ENCODE peak calls at places on chromosome 15, in seven cellular contexts. U, P, V, W, C, Z and I are unnamed samples.

GRCh38 chr15:77702211-77702957 is 69.7 kb upstream of the LINGO1 start:
- DNase-seq in U (no peak), P (no peak), V (no peak), W (peak; percentile 26), C (no peak), Z (no peak), I (no peak)

GRCh38 chr15:31457631-31458526 is 131.2 kb downstream of the KLF13 start:
- DNase-seq in U (no peak), P (no peak), V (peak; percentile 23), W (no peak), C (no peak), Z (no peak), I (peak; percentile 27)

GRCh38 chr15:43625086-43625485 is 6.5 kb upstream of the STRC start:
- DNase-seq in U (no peak), P (no peak), V (no peak), W (no peak), C (no peak), Z (no peak), I (no peak)

GRCh38 chr15:100766225-100767001 is 113.2 kb upstream of the ALDH1A3 start:
- DNase-seq in U (no peak), P (no peak), V (no peak), W (no peak), C (no peak), Z (peak; percentile 27), I (no peak)

GRCh38 chr15:34721802-34722795 is 32.7 kb downstream of the GJD2 start:
- DNase-seq in U (peak; percentile 18), P (peak; percentile 74), V (no peak), W (peak; percentile 57), C (peak; percentile 19), Z (peak; percentile 79), I (peak; percentile 67)

GRCh38 chr15:77822631-77823230 is 190.0 kb upstream of the LINGO1 start:
- DNase-seq in U (no peak), P (peak; percentile 34), V (no peak), W (no peak), C (no peak), Z (no peak), I (no peak)

GRCh38 chr15:43187544-43188155 is 2.4 kb downstream of the CCNDBP1 start:
- DNase-seq in U (no peak), P (no peak), V (no peak), W (no peak), C (no peak), Z (no peak), I (no peak)

GRCh38 chr15:37783290-37783689 is 151.2 kb upstream of the TMCO5A start:
- DNase-seq in U (no peak), P (no peak), V (no peak), W (no peak), C (no peak), Z (no peak), I (no peak)

GRCh38 chr15:82532991-82533481 is 7.2 kb downstream of the RPS17 start:
- DNase-seq in U (no peak), P (no peak), V (no peak), W (no peak), C (no peak), Z (peak; percentile 63), I (no peak)

GRCh38 chr15:60528530-60528929 is 49.6 kb upstream of the ICE2 start:
- DNase-seq in U (no peak), P (no peak), V (no peak), W (no peak), C (no peak), Z (no peak), I (no peak)

GRCh38 chr15:43928152-43928551 is 101.3 kb downstream of the WDR76 start:
- DNase-seq in U (no peak), P (no peak), V (no peak), W (no peak), C (no peak), Z (no peak), I (no peak)

GRCh38 chr15:69823223-69823907 is 274.4 kb downstream of the TLE3 start:
- DNase-seq in U (no peak), P (no peak), V (no peak), W (no peak), C (no peak), Z (no peak), I (no peak)

GRCh38 chr15:29151111-29151857 is 118.3 kb downstream of the NSMCE3 start:
- DNase-seq in U (no peak), P (no peak), V (peak; percentile 20), W (no peak), C (no peak), Z (no peak), I (no peak)

GRCh38 chr15:100869151-100869999 is 10.3 kb upstream of the ALDH1A3 start:
- DNase-seq in U (no peak), P (no peak), V (no peak), W (no peak), C (no peak), Z (no peak), I (no peak)

GRCh38 chr15:77852241-77853007 is 219.7 kb upstream of the LINGO1 start:
- DNase-seq in U (no peak), P (no peak), V (no peak), W (peak; percentile 2), C (no peak), Z (peak; percentile 40), I (no peak)

DNA sequence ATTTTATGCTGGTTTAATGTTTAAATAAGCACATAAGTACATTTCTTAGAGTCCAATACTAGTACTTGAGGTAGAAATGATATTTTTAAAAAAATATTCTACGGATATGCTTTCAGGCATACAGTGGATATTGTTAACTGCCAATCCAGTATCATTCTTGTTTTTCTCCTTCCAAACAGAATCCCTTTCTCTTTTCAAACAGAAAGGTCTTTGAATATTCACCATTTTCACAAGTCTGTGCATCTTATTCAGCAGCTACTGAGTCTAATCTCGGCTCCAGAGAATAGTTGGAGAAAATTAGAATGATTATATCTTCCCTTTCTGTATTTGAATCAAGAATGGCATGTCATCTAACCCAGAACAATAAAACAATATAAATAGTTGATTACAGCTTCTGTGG is 174.5 kb downstream of the GOLGA6L6 start:
- DNase-seq in U (no peak), P (no peak), V (no peak), W (no peak), C (no peak), Z (no peak), I (no peak)
- H3K9me3 ChIP-seq in U (no peaks in the 10 kb centered on the region), P (no peaks in the 10 kb centered on the region), V (no peaks in the 10 kb centered on the region), W (no peaks in the 10 kb centered on the region), C (no peaks in the 10 kb centered on the region), Z (no peaks in the 10 kb centered on the region), I (no peaks in the 10 kb centered on the region)

GRCh38 chr15:75738647-75739325 is 26.1 kb upstream of the CSPG4 start:
- DNase-seq in U (peak; percentile 93), P (peak; percentile 96), V (peak; percentile 98), W (peak; percentile 98), C (peak; percentile 96), Z (peak; percentile 98), I (peak; percentile 95)
- TF ChIP-seq POLR2A in U (no peak), P (no peak), V (no peak), W (no peak), C (peak; percentile 37), Z (no peak), I (no peak)

DNA sequence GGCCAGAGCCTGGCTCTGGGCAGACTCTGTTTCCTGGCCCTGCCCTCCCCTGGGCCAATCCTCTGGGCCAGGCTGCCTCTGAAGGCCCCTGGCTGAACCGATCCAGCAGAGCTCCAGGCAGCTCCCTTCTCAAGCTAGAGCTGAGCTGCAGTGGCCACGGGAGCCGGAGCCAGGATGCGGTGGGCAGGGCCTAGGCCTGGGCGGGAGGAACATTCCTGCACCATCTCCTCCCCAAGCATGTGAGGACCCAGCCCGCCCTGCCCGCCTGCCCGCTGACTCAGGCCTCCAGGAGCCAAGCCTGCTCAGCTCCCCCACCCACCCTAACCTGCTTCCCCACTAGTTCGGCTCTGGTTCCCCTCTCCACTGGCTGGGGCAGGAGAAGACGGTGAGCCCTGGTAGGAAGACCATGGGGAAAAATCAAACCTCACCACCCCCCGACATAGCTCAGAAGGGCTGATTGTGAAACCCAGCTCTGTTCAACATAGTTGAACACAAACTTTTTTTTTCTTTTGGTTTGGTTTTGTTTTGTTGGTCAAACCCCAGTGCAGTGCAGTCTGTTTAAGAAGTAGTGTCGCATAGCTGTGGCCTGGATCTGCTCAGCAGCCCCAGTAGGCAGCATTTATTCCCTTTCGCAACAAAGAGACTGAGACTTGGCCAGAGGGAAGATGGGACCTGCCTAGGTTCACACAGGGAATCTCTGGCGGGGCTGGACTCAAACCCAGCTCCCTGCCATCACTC is 13.5 kb downstream of the SNX33 start:
- DNase-seq in U (peak; percentile 76), P (peak; percentile 88), V (peak; percentile 87), W (peak; percentile 61), C (peak; percentile 93), Z (peak; percentile 93), I (peak; percentile 83)
- H3K27ac ChIP-seq in U (peak overlapping the region; percentile 85), P (peak overlapping the region; percentile 72), V (peak overlapping the region; percentile 88), W (peak overlapping the region; percentile 75), C (peak overlapping the region; percentile 83), Z (peak overlapping the region; percentile 81), I (peak overlapping the region; percentile 65)

GRCh38 chr15:95684693-95685115 is 645.8 kb upstream of the NR2F2 start:
- DNase-seq in U (peak; percentile 20), P (no peak), V (no peak), W (no peak), C (no peak), Z (no peak), I (no peak)

GRCh38 chr15:95680693-95681092 is 649.8 kb upstream of the NR2F2 start:
- DNase-seq in U (no peak), P (no peak), V (no peak), W (no peak), C (no peak), Z (no peak), I (no peak)

GRCh38 chr15:95684126-95684525 is 646.4 kb upstream of the NR2F2 start:
- DNase-seq in U (no peak), P (no peak), V (no peak), W (no peak), C (no peak), Z (no peak), I (no peak)

GRCh38 chr15:95679847-95680582 is 650.5 kb upstream of the NR2F2 start:
- DNase-seq in U (no peak), P (no peak), V (no peak), W (no peak), C (no peak), Z (no peak), I (no peak)

DNA sequence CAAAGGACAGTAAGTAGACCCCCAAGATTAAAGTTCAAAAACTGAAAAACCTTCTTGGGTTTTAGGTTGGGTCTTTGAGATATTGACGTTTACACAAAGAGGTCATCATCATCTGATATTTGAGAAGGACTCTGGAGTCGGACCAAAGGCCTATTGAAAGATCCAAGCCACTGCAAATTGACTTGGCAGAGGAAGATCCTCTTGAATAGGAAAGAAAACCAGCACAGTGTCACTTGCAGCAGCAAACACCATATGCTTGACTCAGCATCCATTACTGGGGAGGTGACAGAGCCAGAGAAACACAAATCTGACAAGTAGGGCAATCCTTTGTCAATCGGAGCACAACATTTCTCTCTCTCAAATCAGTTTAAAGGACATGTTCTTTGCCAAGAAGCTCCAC is 648.4 kb upstream of the NR2F2 start:
- DNase-seq in U (no peak), P (no peak), V (no peak), W (no peak), C (no peak), Z (no peak), I (no peak)
- H3K9me3 ChIP-seq in U (no peaks in the 10 kb centered on the region), P (no peaks in the 10 kb centered on the region), V (no peaks in the 10 kb centered on the region), W (no peaks in the 10 kb centered on the region), C (no peaks in the 10 kb centered on the region), Z (no peaks in the 10 kb centered on the region), I (no peaks in the 10 kb centered on the region)